ENCODE peak calls at places on chromosome 4, in five cellular contexts. L is K562, R is WTC11, D is HEK293T, N is GM12878. Z is an unnamed sample.

GRCh38 chr4:38128478-38129451 is 168.6 kb downstream of the PTTG2 start:
- DNase-seq in L (no peak), R (peak), D (no peak), N (peak), Z (peak)

GRCh38 chr4:82799006-82799881 is 648 bp upstream of the SCD5 start:
- DNase-seq in L (no peak), R (no peak), D (no peak), N (no peak), Z (no peak)

GRCh38 chr4:2244947-2245786 is 3.2 kb upstream of the HAUS3 start:
- DNase-seq in L (no peak), R (peak), D (peak), N (no peak), Z (no peak)

GRCh38 chr4:55615008-55615407 is 21.1 kb downstream of the NMU start:
- DNase-seq in L (peak), R (no peak), D (no peak), N (no peak), Z (no peak)

GRCh38 chr4:95061220-95061619 is 303.5 kb downstream of the BMPR1B start:
- DNase-seq in L (no peak), R (no peak), D (no peak), N (no peak), Z (no peak)

GRCh38 chr4:3767569-3768288 is 1.5 kb downstream of the ADRA2C start:
- DNase-seq in L (no peak), R (peak), D (no peak), N (no peak), Z (no peak)

GRCh38 chr4:145735330-145735638 is 55.3 kb downstream of the C4orf51 start:
- DNase-seq in L (no peak), R (no peak), D (no peak), N (no peak), Z (no peak)

GRCh38 chr4:106803107-106803506 is 233.0 kb downstream of the DKK2 start:
- DNase-seq in L (no peak), R (no peak), D (no peak), N (no peak), Z (no peak)

GRCh38 chr4:104394409-104394813 is 100.3 kb downstream of the CXXC4 start:
- DNase-seq in L (no peak), R (no peak), D (peak), N (no peak), Z (no peak)

GRCh38 chr4:6472387-6473263 is at the start of gene PPP2R2C:
- DNase-seq in L (peak), R (peak), D (peak), N (no peak), Z (no peak)

GRCh38 chr4:55125087-55125721 is at the start of gene KDR:
- DNase-seq in L (peak), R (peak), D (peak), N (no peak), Z (no peak)

GRCh38 chr4:5757954-5758353 is 47.0 kb downstream of the EVC start:
- DNase-seq in L (no peak), R (no peak), D (no peak), N (no peak), Z (no peak)

GRCh38 chr4:151250706-151251105 is 26.3 kb upstream of the PRSS48 start:
- DNase-seq in L (no peak), R (peak), D (no peak), N (no peak), Z (no peak)

GRCh38 chr4:77473509-77473908 is 132.1 kb upstream of the CXCL13 start:
- DNase-seq in L (peak), R (peak), D (peak), N (no peak), Z (peak)

GRCh38 chr4:104986306-104986705 is 160.4 kb upstream of the TET2 start:
- DNase-seq in L (no peak), R (no peak), D (no peak), N (no peak), Z (no peak)

GRCh38 chr4:175253184-175253902 is 335.2 kb downstream of the ADAM29 start:
- DNase-seq in L (no peak), R (no peak), D (peak), N (no peak), Z (peak)

GRCh38 chr4:170391066-170391754 is 301.5 kb upstream of the AADAT start:
- DNase-seq in L (no peak), R (no peak), D (no peak), N (no peak), Z (no peak)

GRCh38 chr4:105520819-105521790 is 31.3 kb upstream of the ARHGEF38 start:
- DNase-seq in L (peak), R (peak), D (peak), N (peak), Z (peak)

GRCh38 chr4:154911097-154911496 is 130.0 kb downstream of the RBM46 start:
- DNase-seq in L (no peak), R (no peak), D (peak), N (no peak), Z (no peak)

GRCh38 chr4:55949480-55949802 is 696 bp downstream of the CEP135 start:
- DNase-seq in L (no peak), R (no peak), D (no peak), N (no peak), Z (no peak)

GRCh38 chr4:15354790-15355418 is 72.9 kb upstream of the C1QTNF7 start:
- DNase-seq in L (no peak), R (no peak), D (no peak), N (no peak), Z (no peak)

GRCh38 chr4:16203083-16203482 is 23.2 kb downstream of the TAPT1 start:
- DNase-seq in L (no peak), R (no peak), D (no peak), N (no peak), Z (no peak)

GRCh38 chr4:99207911-99208718 is 10.9 kb downstream of the ADH6 start:
- DNase-seq in L (no peak), R (no peak), D (no peak), N (no peak), Z (no peak)

GRCh38 chr4:139085141-139085540 is 69.6 kb downstream of the NOCT start:
- DNase-seq in L (peak), R (no peak), D (no peak), N (no peak), Z (no peak)

GRCh38 chr4:121479801-121480200 is 99.0 kb upstream of the QRFPR start:
- DNase-seq in L (no peak), R (no peak), D (no peak), N (no peak), Z (peak)

GRCh38 chr4:142809559-142809958 is 36.5 kb downstream of the INPP4B start:
- DNase-seq in L (no peak), R (no peak), D (no peak), N (no peak), Z (no peak)

GRCh38 chr4:166091146-166091545 is 218.1 kb downstream of the TLL1 start:
- DNase-seq in L (no peak), R (no peak), D (no peak), N (no peak), Z (no peak)

GRCh38 chr4:146379744-146380143 is 142.0 kb downstream of the SLC10A7 start:
- DNase-seq in L (no peak), R (no peak), D (no peak), N (no peak), Z (no peak)

GRCh38 chr4:127506283-127506682 is 126.5 kb upstream of the INTU start:
- DNase-seq in L (no peak), R (no peak), D (no peak), N (no peak), Z (no peak)

GRCh38 chr4:69717778-69718177 is 42.6 kb downstream of the SULT1B1 start:
- DNase-seq in L (no peak), R (no peak), D (no peak), N (no peak), Z (no peak)

GRCh38 chr4:80202784-80203553 is 5.7 kb downstream of the PRDM8 start:
- DNase-seq in L (no peak), R (peak), D (no peak), N (no peak), Z (no peak)

GRCh38 chr4:74948279-74948678 is 15.4 kb downstream of the PARM1 start:
- DNase-seq in L (no peak), R (no peak), D (no peak), N (no peak), Z (no peak)

GRCh38 chr4:74950200-74950599 is 17.3 kb downstream of the PARM1 start:
- DNase-seq in L (no peak), R (no peak), D (no peak), N (no peak), Z (no peak)

GRCh38 chr4:74944354-74944793 is 11.5 kb downstream of the PARM1 start:
- DNase-seq in L (no peak), R (no peak), D (no peak), N (no peak), Z (no peak)

GRCh38 chr4:74946196-74946595 is 13.3 kb downstream of the PARM1 start:
- DNase-seq in L (no peak), R (no peak), D (no peak), N (no peak), Z (no peak)

DNA sequence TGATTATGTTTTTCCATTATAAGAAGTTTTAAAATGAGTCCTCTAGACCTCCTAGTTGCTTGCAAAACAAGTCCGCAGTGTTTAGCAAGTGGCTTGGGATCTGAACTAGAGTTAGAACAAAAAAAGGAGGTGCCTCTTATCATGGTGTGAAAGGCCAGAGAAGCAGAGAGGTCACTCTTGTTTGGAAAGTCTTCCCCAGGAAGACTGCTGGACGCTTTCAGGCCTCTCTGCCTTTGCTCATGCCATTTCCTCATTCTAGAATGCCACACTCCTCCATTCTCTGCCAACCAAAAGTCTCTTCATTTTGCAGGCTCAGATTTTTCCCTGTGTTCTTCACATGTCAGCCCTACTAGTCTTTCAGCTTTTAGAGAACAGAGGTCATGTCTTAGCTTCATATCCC is 14.9 kb downstream of the PARM1 start:
- DNase-seq in L (no peak), R (no peak), D (no peak), N (no peak), Z (no peak)
- TF ChIP-seq SP1 in L (no peak), R (no peak), D (no peak), N (no peak), Z (no peak)

GRCh38 chr4:74635074-74635473 is 159.2 kb downstream of the BTC start:
- DNase-seq in L (no peak), R (no peak), D (no peak), N (no peak), Z (peak)

GRCh38 chr4:74635490-74636123 is 158.7 kb downstream of the BTC start:
- DNase-seq in L (no peak), R (no peak), D (no peak), N (no peak), Z (peak)

GRCh38 chr4:74638001-74638400 is 156.3 kb downstream of the BTC start:
- DNase-seq in L (no peak), R (no peak), D (no peak), N (no peak), Z (no peak)

GRCh38 chr4:74638689-74639088 is 155.6 kb downstream of the BTC start:
- DNase-seq in L (no peak), R (no peak), D (no peak), N (no peak), Z (no peak)

DNA sequence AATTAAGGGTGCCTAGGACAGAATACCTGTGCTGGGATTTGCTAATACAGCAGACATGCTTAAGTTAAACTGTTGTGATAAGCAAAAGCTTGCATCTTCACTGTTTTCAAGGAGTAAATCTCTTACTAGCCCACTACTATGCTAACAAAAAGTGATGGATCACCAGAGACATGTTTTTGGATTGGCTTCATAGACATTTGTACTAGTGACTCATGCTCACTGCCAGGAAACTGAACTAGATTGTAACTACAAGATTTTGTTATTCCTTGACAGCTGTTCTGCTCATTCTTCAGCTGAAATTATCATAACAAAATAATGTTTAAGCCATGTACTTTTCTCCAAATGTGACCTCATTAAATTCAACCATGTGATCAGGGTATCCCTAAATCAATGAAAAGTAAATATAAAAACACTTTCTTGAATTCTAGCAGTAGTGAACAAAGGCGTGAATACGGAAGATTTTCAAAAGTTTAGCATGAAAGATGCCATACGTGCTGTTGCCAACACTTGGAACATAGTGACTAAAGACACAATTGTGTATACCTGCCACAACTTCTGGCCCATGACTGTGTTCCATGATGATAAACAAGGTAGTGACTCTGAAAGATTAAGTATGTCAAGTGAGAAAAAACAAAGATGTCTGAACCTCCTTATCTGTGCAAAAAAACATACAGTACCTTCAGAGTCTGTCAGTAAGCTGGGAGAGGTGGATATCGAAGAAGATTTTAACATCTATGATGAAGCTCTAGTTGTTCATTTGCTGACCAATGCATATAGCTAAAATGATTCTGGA is 154.0 kb downstream of the BTC start:
- DNase-seq in L (no peak), R (no peak), D (no peak), N (no peak), Z (no peak)
- TF ChIP-seq SP1 in L (no peak), R (no peak), D (no peak), N (no peak), Z (no peak)

GRCh38 chr4:61199869-61200194 is 294 bp upstream of the ADGRL3 start:
- DNase-seq in L (no peak), R (no peak), D (no peak), N (no peak), Z (no peak)

GRCh38 chr4:61200195-61200990 is at the start of gene ADGRL3:
- DNase-seq in L (no peak), R (peak), D (peak), N (no peak), Z (no peak)

GRCh38 chr4:61201562-61202099 is 1.5 kb downstream of the ADGRL3 start:
- DNase-seq in L (no peak), R (no peak), D (peak), N (no peak), Z (no peak)

GRCh38 chr4:61202100-61202637 is 2.0 kb downstream of the ADGRL3 start:
- DNase-seq in L (no peak), R (peak), D (peak), N (no peak), Z (no peak)

GRCh38 chr4:61200991-61201526 is 933 bp downstream of the ADGRL3 start:
- DNase-seq in L (no peak), R (peak), D (peak), N (no peak), Z (no peak)
- TF ChIP-seq SP1 in L (no peak), R (no peak), D (no peak), N (no peak), Z (no peak)

GRCh38 chr4:73573794-73574528 is 46.3 kb downstream of the RASSF6 start:
- DNase-seq in L (peak), R (peak), D (peak), N (peak), Z (peak)
- TF ChIP-seq SP1 in L (no peak), R (no peak), D (no peak), N (no peak), Z (no peak)

Z was measured in HCT116.